ENCODE peak calls at places on chromosomes 13 and 19, in five cellular contexts. F is fibroblast of lung, X is kidney, H is WERI-Rb-1, P is GM12864. Z is an unnamed sample.

GRCh38 chr13:106755542-106755941 is 187.6 kb upstream of the ARGLU1 start:
- DNase-seq in F (no peak), X (no peak), H (no peak), P (no peak), Z (no peak)

GRCh38 chr13:63910406-63910957 is 2494.8 kb upstream of the PCDH20 start:
- DNase-seq in F (peak), X (no peak), H (no peak), P (no peak), Z (no peak)

GRCh38 chr13:66933994-66934393 is 296.1 kb downstream of the PCDH9 start:
- DNase-seq in F (peak), X (no peak), H (no peak), P (no peak), Z (no peak)

GRCh38 chr13:76527041-76527440 is 359.2 kb downstream of the KCTD12 start:
- DNase-seq in F (no peak), X (no peak), H (no peak), P (no peak), Z (no peak)

GRCh38 chr19:39568604-39569003 is 28.6 kb upstream of the EID2 start:
- DNase-seq in F (peak), X (no peak), H (no peak), P (no peak), Z (no peak)

GRCh38 chr13:94362411-94362909 is 117.0 kb downstream of the DCT start:
- DNase-seq in F (peak), X (no peak), H (peak), P (peak), Z (no peak)

GRCh38 chr13:113832204-113832603 is 31.7 kb downstream of the GAS6 start:
- DNase-seq in F (no peak), X (peak), H (no peak), P (no peak), Z (no peak)

GRCh38 chr19:1780272-1780957 is 27.1 kb downstream of the ONECUT3 start:
- DNase-seq in F (peak), X (peak), H (no peak), P (no peak), Z (no peak)

GRCh38 chr13:48975101-48975925 is at the start of gene FNDC3A:
- DNase-seq in F (peak), X (peak), H (peak), P (no peak), Z (no peak)

GRCh38 chr13:112638157-112638750 is 50.3 kb upstream of the TUBGCP3 start:
- DNase-seq in F (no peak), X (peak), H (no peak), P (no peak), Z (no peak)

GRCh38 chr19:7199613-7200533 is 94.3 kb downstream of the INSR start:
- DNase-seq in F (no peak), X (no peak), H (no peak), P (no peak), Z (no peak)

GRCh38 chr13:52599853-52600603 is 42.2 kb upstream of the HNRNPA1L2 start:
- DNase-seq in F (peak), X (peak), H (peak), P (no peak), Z (peak)

GRCh38 chr19:52722062-52723005 is 12.5 kb downstream of the ZNF611 start:
- DNase-seq in F (peak), X (no peak), H (no peak), P (no peak), Z (no peak)

GRCh38 chr19:47243776-47244547 is 12.4 kb upstream of the CCDC9 start:
- DNase-seq in F (peak), X (peak), H (peak), P (peak), Z (peak)

GRCh38 chr19:43594710-43595604 is 977 bp downstream of the IRGQ start:
- DNase-seq in F (peak), X (peak), H (peak), P (peak), Z (peak)

GRCh38 chr13:99501952-99502310 is 659 bp downstream of the TM9SF2 start:
- DNase-seq in F (peak), X (no peak), H (peak), P (no peak), Z (no peak)

GRCh38 chr19:33212773-33213172 is 12.9 kb downstream of the SLC7A10 start:
- DNase-seq in F (no peak), X (no peak), H (no peak), P (no peak), Z (peak)

GRCh38 chr13:48979892-48980291 is 4.2 kb downstream of the FNDC3A start:
- DNase-seq in F (no peak), X (no peak), H (no peak), P (peak), Z (no peak)

GRCh38 chr13:31234729-31235128 is 35.0 kb downstream of the B3GLCT start:
- DNase-seq in F (no peak), X (no peak), H (no peak), P (no peak), Z (no peak)

GRCh38 chr13:45297456-45298205 is 43.4 kb downstream of the TPT1 start:
- DNase-seq in F (no peak), X (no peak), H (no peak), P (no peak), Z (no peak)

GRCh38 chr19:39409886-39410619 is 2.4 kb upstream of the PLEKHG2 start:
- DNase-seq in F (peak), X (peak), H (no peak), P (no peak), Z (peak)

GRCh38 chr19:54448037-54448773 is 794 bp upstream of the LENG8 start:
- DNase-seq in F (peak), X (peak), H (peak), P (no peak), Z (peak)

GRCh38 chr13:29479716-29480492 is 115.6 kb downstream of the SLC7A1 start:
- DNase-seq in F (no peak), X (no peak), H (no peak), P (no peak), Z (no peak)

GRCh38 chr13:80083097-80083429 is 257.9 kb downstream of the SPRY2 start:
- DNase-seq in F (no peak), X (no peak), H (no peak), P (no peak), Z (no peak)

GRCh38 chr19:24048261-24048660 is 38.7 kb upstream of the ZNF254 start:
- DNase-seq in F (no peak), X (no peak), H (no peak), P (no peak), Z (no peak)

GRCh38 chr13:96632536-96633320 is 361.5 kb downstream of the OXGR1 start:
- DNase-seq in F (no peak), X (no peak), H (no peak), P (no peak), Z (no peak)

GRCh38 chr13:106117035-106117434 is 418.4 kb downstream of the EFNB2 start:
- DNase-seq in F (peak), X (no peak), H (no peak), P (no peak), Z (no peak)

GRCh38 chr13:28423010-28423409 is 71.9 kb downstream of the FLT1 start:
- DNase-seq in F (no peak), X (no peak), H (no peak), P (peak), Z (peak)

GRCh38 chr19:56112313-56112709 is 8.8 kb downstream of the ZNF787 start:
- DNase-seq in F (no peak), X (no peak), H (no peak), P (no peak), Z (no peak)

GRCh38 chr13:107373551-107373950 is 805.6 kb upstream of the ARGLU1 start:
- DNase-seq in F (peak), X (no peak), H (no peak), P (no peak), Z (no peak)

GRCh38 chr19:18895828-18896341 is at the start of gene CERS1:
- DNase-seq in F (peak), X (no peak), H (peak), P (no peak), Z (no peak)

GRCh38 chr13:44768775-44769578 is 192.8 kb upstream of the TSC22D1 start:
- DNase-seq in F (peak), X (no peak), H (no peak), P (no peak), Z (no peak)

GRCh38 chr19:993361-993830 is 6.8 kb upstream of the GRIN3B start:
- DNase-seq in F (no peak), X (no peak), H (no peak), P (no peak), Z (no peak)